ENCODE peak calls at places on chromosomes 2 and 18, in six cellular contexts. D is SJCRH30; U is uterus; I is CD4-positive, CD25-positive, alpha-beta regulatory T cell; L is GM23248; Z is hepatocyte. Y is an unnamed sample. For H3K4me1 and H3K27me3, the result is how much of the 10 kb centered on the place peaks cover.

GRCh38 chr18:78494686-78495085 is 484.9 kb upstream of the SALL3 start:
- DNase-seq in D (no peak), Z (no peak), I (no peak), L (no peak), U (no peak), Y (no peak)

GRCh38 chr2:162731917-162732804 is 106.4 kb downstream of the KCNH7 start:
- DNase-seq in U (no peak), Z (no peak), D (no peak), I (no peak), L (no peak), Y (no peak)

GRCh38 chr2:197286805-197287595 is 23.6 kb downstream of the ANKRD44 start:
- DNase-seq in U (peak), D (no peak), L (peak), Z (peak), I (peak), Y (peak)

GRCh38 chr18:45416168-45416567 is 199.1 kb upstream of the SLC14A2 start:
- DNase-seq in U (peak), D (no peak), L (no peak), I (no peak), Z (peak), Y (peak)

GRCh38 chr2:223107825-223108224 is 55.8 kb downstream of the KCNE4 start:
- DNase-seq in D (no peak), Z (no peak), U (no peak), L (no peak), I (no peak), Y (no peak)

GRCh38 chr18:30328839-30329238 is 713.7 kb downstream of the DSC3 start:
- DNase-seq in I (no peak), L (no peak), D (no peak), Z (no peak), U (no peak), Y (no peak)

GRCh38 chr2:224584111-224584764 is 925 bp downstream of the CUL3 start:
- DNase-seq in D (peak), U (peak), Z (peak), I (no peak), L (peak), Y (peak)

GRCh38 chr2:38178142-38178541 is 102.2 kb upstream of the CYP1B1 start:
- DNase-seq in Z (peak), U (no peak), L (peak), D (no peak), I (no peak), Y (no peak)

GRCh38 chr2:154696771-154697170 is 1.7 kb upstream of the KCNJ3 start:
- DNase-seq in I (no peak), U (no peak), L (no peak), D (no peak), Z (no peak), Y (no peak)

GRCh38 chr2:15507061-15507460 is 54.1 kb downstream of the NBAS start:
- DNase-seq in U (no peak), Z (no peak), I (no peak), L (no peak), D (no peak), Y (no peak)

DNA sequence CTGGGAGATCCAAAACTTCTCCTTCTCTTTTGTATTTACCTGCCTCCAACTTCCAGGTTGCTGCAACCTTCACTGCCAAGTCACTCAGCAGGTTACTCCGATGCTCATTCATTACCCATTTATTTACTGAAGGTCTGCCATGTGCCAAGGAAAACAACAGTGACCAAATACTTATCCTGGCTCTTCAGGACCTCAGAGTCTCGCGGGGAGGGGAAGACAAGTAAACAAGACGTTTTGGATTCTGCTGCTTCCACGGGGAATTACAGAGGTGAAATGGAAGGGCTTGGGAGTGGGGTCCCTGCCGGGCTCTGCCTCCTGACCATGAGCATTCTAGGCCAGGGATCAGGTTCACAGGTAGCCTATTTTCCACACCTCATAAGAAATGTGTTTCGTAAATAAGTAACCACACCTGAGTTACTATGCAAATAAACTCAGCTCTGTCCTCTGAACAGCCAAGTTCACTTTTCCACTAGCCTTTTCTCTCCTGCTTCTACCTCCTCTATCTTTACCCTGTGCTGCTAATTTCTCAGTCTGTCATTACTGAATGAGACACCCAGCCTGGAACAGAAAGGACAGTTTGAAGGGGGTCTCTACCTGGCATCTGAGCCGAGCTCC is 68.1 kb downstream of the CLHC1 start:
- DNase-seq in L (peak), I (no peak), U (no peak), Z (no peak), D (no peak), Y (no peak)
- H3K4me1 ChIP-seq in L (half or more), I (under half), U (under half), Z (under half), D (under half), Y (under half)

GRCh38 chr2:193496786-193497185 is 1302.1 kb upstream of the TMEFF2 start:
- DNase-seq in D (no peak), U (no peak), Z (no peak), I (no peak), L (no peak), Y (no peak)
- H3K27ac ChIP-seq in D (no peak), U (no peak), Z (no peak), I (no peak), L (no peak), Y (no peak)

DNA sequence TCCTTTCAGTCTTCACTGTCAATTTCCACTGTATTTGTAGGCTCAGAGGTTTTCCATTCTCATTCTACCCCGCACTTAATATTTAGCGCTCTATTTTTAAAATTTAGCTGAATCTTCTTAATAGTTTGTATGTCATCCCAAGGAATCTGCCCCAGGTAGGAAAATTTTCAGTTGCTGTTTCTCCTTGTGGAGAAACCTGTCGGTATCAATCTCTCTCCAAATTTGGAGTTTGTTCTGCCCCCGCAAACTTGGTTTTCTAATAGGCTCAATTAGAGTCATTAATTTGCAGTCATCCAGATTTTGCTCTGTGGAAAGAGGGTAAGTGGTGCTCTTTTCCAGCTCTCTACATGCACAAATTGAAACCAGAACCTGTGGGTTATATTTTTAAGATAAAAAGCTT is 87.6 kb downstream of the DNAH6 start:
- DNase-seq in I (no peak), D (no peak), Z (no peak), U (no peak), L (no peak), Y (no peak)
- H3K27me3 ChIP-seq in I (under half), D (under half), Z (under half), U (under half), L (under half), Y (under half)

GRCh38 chr2:120767486-120768005 is 31.9 kb downstream of the GLI2 start:
- DNase-seq in U (peak), D (no peak), I (no peak), Z (no peak), L (no peak), Y (no peak)
- H3K4me1 ChIP-seq in U (under half), D (half or more), I (under half), Z (under half), L (under half), Y (under half)

DNA sequence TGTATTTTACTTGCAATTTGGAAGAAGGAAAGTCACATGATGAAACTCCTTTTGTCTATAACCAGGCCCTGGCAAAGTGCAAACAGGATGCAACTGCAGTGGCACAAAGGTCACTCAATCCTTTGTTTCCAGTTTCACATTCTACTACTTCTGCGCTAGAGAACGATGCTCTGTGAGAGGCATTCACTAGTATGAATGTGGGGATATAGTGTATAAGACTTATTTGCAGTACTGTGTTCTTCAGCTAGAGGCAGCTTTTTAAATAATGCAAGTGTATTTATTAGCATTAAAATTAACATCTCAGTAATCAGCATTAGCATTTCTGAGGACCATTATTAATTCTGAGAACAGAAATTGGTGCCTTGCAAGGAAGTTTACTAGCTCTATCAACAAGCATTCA is 68.9 kb downstream of the PRPF40A start:
- DNase-seq in U (no peak), Z (no peak), I (no peak), L (peak), D (no peak), Y (peak)
- H3K27ac ChIP-seq in U (peak), Z (peak), I (no peak), L (peak), D (no peak), Y (no peak)

DNA sequence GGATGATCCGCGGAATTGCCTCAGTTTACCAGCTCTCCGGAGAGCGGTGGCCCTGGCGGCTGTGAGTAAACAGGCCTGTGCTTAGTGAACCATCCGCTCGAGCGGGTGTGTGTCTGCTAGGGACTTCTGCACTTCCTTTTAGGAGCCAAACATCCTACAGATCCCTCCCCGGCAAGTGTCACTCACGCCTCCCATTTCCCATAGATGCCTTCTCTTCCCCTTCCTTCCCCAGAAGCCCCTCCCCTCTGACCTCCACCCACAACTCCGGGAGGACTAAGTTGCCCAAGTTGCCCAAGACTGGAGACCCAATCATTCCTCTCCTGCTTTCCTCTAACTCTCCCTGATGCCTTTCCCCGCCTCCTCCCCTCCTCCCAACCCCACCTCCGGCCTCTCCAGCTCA is 2.9 kb downstream of the C1QL2 start:
- DNase-seq in D (no peak), I (no peak), U (no peak), L (no peak), Z (no peak), Y (no peak)
- H3K27me3 ChIP-seq in D (under half), I (under half), U (under half), L (half or more), Z (half or more), Y (under half)

GRCh38 chr2:213231966-213232365 is 52.3 kb upstream of the SPAG16 start:
- DNase-seq in D (no peak), U (no peak), L (no peak), I (no peak), Z (no peak), Y (no peak)
- H3K4me1 ChIP-seq in D (under half), U (under half), L (under half), I (half or more), Z (under half), Y (under half)

GRCh38 chr18:9115984-9116383 is 13.5 kb downstream of the NDUFV2 start:
- DNase-seq in Z (no peak), U (no peak), D (no peak), L (no peak), I (no peak), Y (no peak)
- H3K27ac ChIP-seq in Z (no peak), U (peak), D (no peak), L (peak), I (peak), Y (no peak)

DNA sequence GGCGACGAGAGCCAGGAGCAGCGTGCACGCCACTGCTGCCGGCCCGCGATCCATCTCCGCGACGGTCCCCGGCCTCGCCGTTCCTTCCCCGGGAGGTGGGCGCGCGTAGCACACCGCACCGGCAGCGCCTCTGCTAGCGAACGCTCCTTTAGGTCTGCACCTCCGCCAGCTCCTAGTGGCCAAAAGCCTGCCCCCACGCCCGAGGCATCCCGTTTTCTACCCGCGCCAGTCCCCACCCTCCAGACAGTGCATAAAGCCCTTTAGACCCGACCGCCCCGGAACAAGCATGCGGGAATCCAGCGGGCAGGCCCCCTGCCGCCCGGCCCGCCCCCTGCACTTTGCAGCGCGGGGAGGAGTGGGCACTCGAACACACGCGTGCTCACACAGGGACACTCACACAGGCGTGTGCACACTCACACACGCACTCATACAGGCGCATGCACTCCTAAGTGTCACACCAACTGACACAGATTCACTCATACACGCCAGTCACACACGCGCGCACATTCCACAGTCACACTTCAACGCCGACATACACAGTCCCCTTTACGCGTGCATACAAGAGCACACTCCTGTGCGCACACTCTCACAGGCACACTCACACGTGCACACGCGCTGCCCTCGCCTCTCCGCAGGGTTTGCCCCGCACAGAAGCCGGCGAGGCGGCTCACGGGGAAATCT is at the start of gene LRP2:
- DNase-seq in U (no peak), D (no peak), L (peak), Z (peak), I (peak), Y (peak)
- H3K27me3 ChIP-seq in U (under half), D (under half), L (under half), Z (under half), I (under half), Y (under half)

GRCh38 chr2:46304635-46305034 is 7.4 kb downstream of the EPAS1 start:
- DNase-seq in L (no peak), Z (no peak), U (no peak), I (no peak), D (no peak), Y (no peak)
- H3K4me1 ChIP-seq in L (under half), Z (half or more), U (under half), I (under half), D (under half), Y (under half)